ENCODE peak calls at places on chromosomes 7 and 10, in five cellular contexts. O is HFF-Myc; I is CD4-positive, alpha-beta T cell; N is Calu3; X is pancreas. V is an unnamed sample.

GRCh38 chr7:17991866-17992648 is 35.6 kb downstream of the PRPS1L1 start:
- DNase-seq in O (no peak), I (no peak), N (no peak), X (peak), V (no peak)

GRCh38 chr10:75468612-75469011 is 37.2 kb downstream of the LRMDA start:
- DNase-seq in O (no peak), I (no peak), N (no peak), X (no peak), V (no peak)

GRCh38 chr7:12369072-12369471 is 34.6 kb downstream of the VWDE start:
- DNase-seq in O (no peak), I (no peak), N (no peak), X (no peak), V (no peak)

GRCh38 chr7:85226401-85227085 is 39.7 kb upstream of the SEMA3D start:
- DNase-seq in O (no peak), I (no peak), N (no peak), X (no peak), V (no peak)

GRCh38 chr7:139691253-139691781 is 86.5 kb downstream of the HIPK2 start:
- DNase-seq in O (no peak), I (no peak), N (no peak), X (peak), V (no peak)

GRCh38 chr10:118522791-118523498 is 72.5 kb downstream of the PRLHR start:
- DNase-seq in O (no peak), I (no peak), N (no peak), X (no peak), V (no peak)

GRCh38 chr10:95532536-95532935 is 28.6 kb downstream of the SORBS1 start:
- DNase-seq in O (no peak), I (no peak), N (no peak), X (no peak), V (no peak)

GRCh38 chr10:50552771-50553535 is 70.8 kb downstream of the SGMS1 start:
- DNase-seq in O (no peak), I (no peak), N (no peak), X (no peak), V (no peak)

GRCh38 chr7:141355057-141355456 is 196.2 kb upstream of the AGK start:
- DNase-seq in O (no peak), I (no peak), N (no peak), X (no peak), V (no peak)

GRCh38 chr10:35843524-35844171 is 201.6 kb upstream of the FZD8 start:
- DNase-seq in O (no peak), I (no peak), N (no peak), X (no peak), V (no peak)

GRCh38 chr10:109166935-109167334 is 756.4 kb downstream of the XPNPEP1 start:
- DNase-seq in O (no peak), I (no peak), N (no peak), X (no peak), V (no peak)

GRCh38 chr7:123537026-123537642 is 2.7 kb upstream of the IQUB start:
- DNase-seq in O (no peak), I (no peak), N (no peak), X (no peak), V (no peak)

GRCh38 chr7:133344275-133344674 is 91.4 kb downstream of the EXOC4 start:
- DNase-seq in O (no peak), I (no peak), N (no peak), X (no peak), V (no peak)

GRCh38 chr10:71677261-71677660 is 42.3 kb downstream of the C10orf105 start:
- DNase-seq in O (no peak), I (no peak), N (no peak), X (no peak), V (no peak)

GRCh38 chr10:86524225-86524982 is 2.8 kb upstream of the WAPL start:
- DNase-seq in O (no peak), I (no peak), N (no peak), X (no peak), V (no peak)

GRCh38 chr7:94588090-94588489 is 67.8 kb downstream of the SGCE start:
- DNase-seq in O (no peak), I (no peak), N (no peak), X (no peak), V (no peak)

GRCh38 chr7:102321351-102322201 is 34.7 kb downstream of the SPDYE6 start:
- DNase-seq in O (no peak), I (no peak), N (no peak), X (no peak), V (peak)

GRCh38 chr7:130865408-130866236 is 131.6 kb upstream of the KLF14 start:
- DNase-seq in O (no peak), I (no peak), N (no peak), X (no peak), V (no peak)
- TF ChIP-seq CTCF in O (no peak), I (no peak), N (no peak), X (no peak), V (no peak)

GRCh38 chr7:6579446-6579845 is 2.2 kb downstream of the ZDHHC4 start:
- DNase-seq in O (no peak), I (no peak), N (no peak), X (no peak), V (no peak)
- TF ChIP-seq CTCF in O (peak), I (no peak), N (no peak), X (no peak), V (no peak)

GRCh38 chr10:91105269-91105668 is 115.2 kb upstream of the PCGF5 start:
- DNase-seq in O (no peak), I (no peak), N (no peak), X (no peak), V (no peak)

GRCh38 chr10:91104185-91105041 is 116.0 kb upstream of the PCGF5 start:
- DNase-seq in O (no peak), I (no peak), N (no peak), X (no peak), V (no peak)

GRCh38 chr10:91108820-91109219 is 111.6 kb upstream of the PCGF5 start:
- DNase-seq in O (no peak), I (no peak), N (no peak), X (no peak), V (no peak)

DNA sequence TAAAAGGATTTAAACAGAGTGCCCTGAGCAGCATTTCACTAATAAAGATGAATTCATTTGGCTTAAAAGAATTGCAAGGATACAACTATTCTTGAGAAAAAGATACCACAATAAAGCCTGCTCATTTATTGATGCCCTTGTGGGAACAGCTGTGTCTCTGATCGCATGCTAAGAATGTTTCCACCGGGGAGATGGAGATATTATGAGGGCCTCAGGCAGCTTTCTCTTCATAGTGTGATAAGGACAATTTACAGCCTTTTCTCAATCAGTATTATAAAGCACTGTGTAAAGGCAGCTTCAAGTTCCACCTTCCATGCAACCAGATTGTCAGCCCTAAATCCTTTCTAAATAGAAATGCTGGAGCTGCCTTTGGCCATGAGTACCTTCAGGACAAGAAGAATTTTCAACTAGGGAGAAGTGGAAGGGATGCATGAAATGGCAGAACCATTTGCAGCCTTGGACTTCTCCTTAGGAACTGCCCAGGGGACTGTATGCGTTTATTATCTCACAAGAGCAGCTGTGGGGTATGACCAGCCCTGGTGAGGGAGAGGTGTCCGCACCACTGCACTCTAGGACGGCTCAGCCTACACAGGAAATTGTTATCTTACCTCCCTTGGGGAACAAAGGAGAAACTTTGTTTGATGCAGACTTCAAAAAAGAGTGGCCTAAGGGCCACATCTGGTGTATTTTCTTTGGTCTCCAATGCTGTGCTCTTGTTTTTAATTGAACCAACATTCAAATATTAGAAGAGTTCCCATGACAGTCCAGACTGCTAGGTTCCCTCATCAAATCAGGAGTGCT is 116.9 kb upstream of the PCGF5 start:
- DNase-seq in O (no peak), I (no peak), N (no peak), X (no peak), V (no peak)
- TF ChIP-seq CTCF in O (no peak), I (no peak), N (no peak), X (no peak), V (no peak)

GRCh38 chr7:107147464-107148214 is 21.2 kb upstream of the HBP1 start:
- DNase-seq in O (no peak), I (no peak), N (peak), X (no peak), V (no peak)
- TF ChIP-seq CTCF in O (peak), I (peak), N (peak), X (peak), V (peak)

DNA sequence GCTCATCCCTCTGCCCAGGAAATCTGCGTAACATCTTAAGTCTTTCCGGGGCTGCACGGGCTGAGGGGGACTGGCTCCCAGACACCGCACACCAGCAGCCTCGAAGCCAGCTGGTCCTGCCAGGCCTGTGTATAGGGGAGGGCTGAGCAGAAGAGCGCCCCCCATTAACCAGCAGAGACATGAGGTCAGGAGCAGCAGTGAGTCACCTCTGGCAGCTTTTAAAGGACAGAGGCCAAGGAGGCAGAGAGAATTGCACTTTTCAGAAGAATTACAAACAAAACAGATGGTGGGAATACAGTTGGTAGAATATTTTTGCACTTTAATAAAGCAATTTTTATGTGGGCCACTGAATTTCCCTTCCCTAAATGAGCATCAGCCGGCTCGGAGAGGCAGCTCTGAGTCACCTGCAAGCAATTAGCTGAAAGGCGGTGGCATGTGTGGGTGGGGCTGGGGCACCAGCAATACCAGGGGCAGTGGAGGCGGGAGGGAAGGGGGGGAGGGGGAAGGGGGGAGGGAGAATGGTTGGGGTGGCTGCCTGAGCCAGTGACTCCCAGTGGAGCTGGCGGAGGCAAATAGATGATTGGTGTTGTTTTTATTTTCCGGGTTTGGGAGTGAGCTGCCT is 39.1 kb downstream of the GOLGA7B start:
- DNase-seq in O (no peak), I (no peak), N (peak), X (peak), V (no peak)
- TF ChIP-seq CTCF in O (peak), I (no peak), N (no peak), X (no peak), V (no peak)

GRCh38 chr10:30387646-30388243 is 38.7 kb upstream of the MTPAP start:
- DNase-seq in O (no peak), I (no peak), N (peak), X (no peak), V (no peak)
- TF ChIP-seq CTCF in O (no peak), I (no peak), N (peak), X (no peak), V (no peak)

DNA sequence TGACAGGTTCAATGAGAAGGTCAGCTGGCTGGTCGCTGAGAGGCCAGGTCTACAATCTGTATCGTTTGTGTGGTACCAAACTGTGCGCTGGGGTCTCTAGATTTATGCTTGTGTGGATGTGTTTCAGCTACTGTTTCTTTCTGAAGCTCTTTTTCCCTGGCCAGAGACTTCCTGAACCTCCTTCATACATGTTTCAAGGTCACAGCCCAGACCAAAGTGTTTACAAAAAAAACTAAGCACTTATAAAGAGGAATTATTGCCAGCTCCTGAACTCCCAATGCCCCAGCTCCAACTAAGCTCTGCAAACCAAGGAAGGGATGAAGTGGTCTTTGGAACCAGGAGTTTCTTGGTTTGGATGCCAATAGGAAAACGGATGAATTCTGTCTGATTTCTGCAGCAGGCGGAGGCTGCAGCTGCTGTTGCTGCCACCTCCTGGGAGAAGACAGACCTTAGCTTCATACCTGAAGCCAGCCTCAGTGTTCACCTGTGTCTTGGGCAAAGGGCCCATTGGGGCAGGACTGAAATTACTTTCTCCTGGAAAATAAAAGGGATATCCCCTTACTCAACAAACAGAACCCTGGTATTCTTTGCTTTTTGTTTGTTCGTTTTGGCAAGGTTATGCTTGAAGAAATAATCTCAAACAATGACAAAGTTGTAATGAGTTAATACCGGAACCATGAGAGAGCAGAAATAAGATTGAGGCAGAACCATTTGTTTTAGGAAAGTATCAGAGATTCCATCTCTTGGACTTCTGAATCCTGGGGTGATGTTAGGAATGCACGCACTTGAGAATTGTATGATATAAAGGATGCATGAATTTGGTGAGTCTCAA is 24.6 kb upstream of the MKLN1 start:
- DNase-seq in O (no peak), I (no peak), N (peak), X (peak), V (no peak)
- TF ChIP-seq CTCF in O (peak), I (peak), N (peak), X (peak), V (peak)

V was measured in D721Med.